ENCODE peak calls at places on chromosomes 16 and 17, in four cellular contexts. One of them, this sample, is unnamed.
A peak's percentile ranks its signal among the peaks of the same experiment; 100 is the strongest.

GRCh38 chr16:82972520-82972919 is 345.8 kb downstream of the CDH13 start:
- DNase-seq in neural progenitor cell: no peak
- DNase-seq in HS-27A: no peak
- DNase-seq in foreskin keratinocyte: no peak
- DNase-seq in this sample: no peak

GRCh38 chr17:49434821-49435581 is 20.3 kb upstream of the PHB1 start:
- DNase-seq in neural progenitor cell: peak; percentile 62
- DNase-seq in HS-27A: no peak
- DNase-seq in foreskin keratinocyte: no peak
- DNase-seq in this sample: peak; percentile 16

GRCh38 chr17:78618264-78619066 is 41.3 kb upstream of the DNAH17 start:
- DNase-seq in neural progenitor cell: no peak
- DNase-seq in HS-27A: no peak
- DNase-seq in foreskin keratinocyte: no peak
- DNase-seq in this sample: no peak

GRCh38 chr17:55769625-55770000 is 18.8 kb downstream of the PCTP start:
- DNase-seq in neural progenitor cell: no peak
- DNase-seq in HS-27A: no peak
- DNase-seq in foreskin keratinocyte: peak; percentile 69
- DNase-seq in this sample: no peak

GRCh38 chr17:2282297-2282873 is 21.2 kb downstream of the SMG6 start:
- DNase-seq in neural progenitor cell: peak; percentile 63
- DNase-seq in HS-27A: peak; percentile 15
- DNase-seq in foreskin keratinocyte: peak; percentile 38
- DNase-seq in this sample: peak; percentile 23

GRCh38 chr16:83810906-83811305 is 3.1 kb downstream of the HSBP1 start:
- DNase-seq in neural progenitor cell: no peak
- DNase-seq in HS-27A: no peak
- DNase-seq in foreskin keratinocyte: no peak
- DNase-seq in this sample: no peak

GRCh38 chr17:58233547-58233946 is 4.8 kb upstream of the LPO start:
- DNase-seq in neural progenitor cell: no peak
- DNase-seq in HS-27A: no peak
- DNase-seq in foreskin keratinocyte: no peak
- DNase-seq in this sample: no peak

GRCh38 chr17:82775033-82775823 is 23.4 kb downstream of the TBCD start:
- DNase-seq in neural progenitor cell: peak; percentile 74
- DNase-seq in HS-27A: no peak
- DNase-seq in foreskin keratinocyte: no peak
- DNase-seq in this sample: no peak

GRCh38 chr16:12319464-12320030 is 343.0 kb downstream of the SNX29 start:
- DNase-seq in neural progenitor cell: no peak
- DNase-seq in HS-27A: no peak
- DNase-seq in foreskin keratinocyte: no peak
- DNase-seq in this sample: no peak

This sample was measured in glomerular endothelial cell.